ENCODE peak calls at places on chromosome X, in ten cellular contexts. One of them, this sample, is unnamed.
A peak's percentile ranks its signal among the peaks of the same experiment; 100 is the strongest.

GRCh38 chrX:103817502-103817901 is 14.6 kb downstream of the RAB9B start:
- DNase-seq in AG04450: no peak
- DNase-seq in OCI-LY7: peak; percentile 71
- DNase-seq in kidney epithelial cell: no peak
- DNase-seq in HFF-Myc: peak; percentile 25
- DNase-seq in A549: no peak
- DNase-seq in left ventricle myocardium inferior: no peak
- DNase-seq in right cardiac atrium: no peak
- DNase-seq in adipocyte: peak; percentile 79
- DNase-seq in CD8-positive, alpha-beta memory T cell: no peak
- DNase-seq in this sample: no peak

GRCh38 chrX:11209798-11210197 is 83.4 kb upstream of the AMELX start:
- DNase-seq in AG04450: no peak
- DNase-seq in OCI-LY7: no peak
- DNase-seq in kidney epithelial cell: no peak
- DNase-seq in HFF-Myc: no peak
- DNase-seq in A549: no peak
- DNase-seq in left ventricle myocardium inferior: no peak
- DNase-seq in right cardiac atrium: no peak
- DNase-seq in adipocyte: peak; percentile 22
- DNase-seq in CD8-positive, alpha-beta memory T cell: no peak
- DNase-seq in this sample: no peak

GRCh38 chrX:72317139-72317538 is 11.4 kb upstream of the CITED1 start:
- DNase-seq in AG04450: no peak
- DNase-seq in OCI-LY7: no peak
- DNase-seq in kidney epithelial cell: no peak
- DNase-seq in HFF-Myc: no peak
- DNase-seq in A549: no peak
- DNase-seq in left ventricle myocardium inferior: no peak
- DNase-seq in right cardiac atrium: no peak
- DNase-seq in adipocyte: no peak
- DNase-seq in CD8-positive, alpha-beta memory T cell: no peak
- DNase-seq in this sample: no peak

GRCh38 chrX:97238632-97239031 is 354.9 kb downstream of the RPA4 start:
- DNase-seq in AG04450: peak; percentile 2
- DNase-seq in OCI-LY7: no peak
- DNase-seq in kidney epithelial cell: peak; percentile 18
- DNase-seq in HFF-Myc: no peak
- DNase-seq in A549: peak; percentile 1
- DNase-seq in left ventricle myocardium inferior: no peak
- DNase-seq in right cardiac atrium: no peak
- DNase-seq in adipocyte: peak; percentile 14
- DNase-seq in CD8-positive, alpha-beta memory T cell: no peak
- DNase-seq in this sample: no peak

GRCh38 chrX:93673056-93673868 is at the start of gene NAP1L3:
- DNase-seq in AG04450: peak; percentile 1
- DNase-seq in OCI-LY7: no peak
- DNase-seq in kidney epithelial cell: peak; percentile 12
- DNase-seq in HFF-Myc: no peak
- DNase-seq in A549: peak; percentile 23
- DNase-seq in left ventricle myocardium inferior: peak; percentile 47
- DNase-seq in right cardiac atrium: peak; percentile 82
- DNase-seq in adipocyte: peak; percentile 85
- DNase-seq in CD8-positive, alpha-beta memory T cell: peak; percentile 66
- DNase-seq in this sample: no peak

GRCh38 chrX:11751261-11751660 is 6.8 kb upstream of the MSL3 start:
- DNase-seq in AG04450: no peak
- DNase-seq in OCI-LY7: no peak
- DNase-seq in kidney epithelial cell: no peak
- DNase-seq in HFF-Myc: no peak
- DNase-seq in A549: no peak
- DNase-seq in left ventricle myocardium inferior: no peak
- DNase-seq in right cardiac atrium: no peak
- DNase-seq in adipocyte: no peak
- DNase-seq in CD8-positive, alpha-beta memory T cell: no peak
- DNase-seq in this sample: no peak

GRCh38 chrX:33194876-33195433 is 16.4 kb downstream of the DMD start:
- DNase-seq in AG04450: no peak
- DNase-seq in OCI-LY7: no peak
- DNase-seq in kidney epithelial cell: no peak
- DNase-seq in HFF-Myc: no peak
- DNase-seq in A549: no peak
- DNase-seq in left ventricle myocardium inferior: no peak
- DNase-seq in right cardiac atrium: no peak
- DNase-seq in adipocyte: no peak
- DNase-seq in CD8-positive, alpha-beta memory T cell: no peak
- DNase-seq in this sample: no peak

GRCh38 chrX:134714633-134715110 is 56.4 kb upstream of the PLAC1 start:
- DNase-seq in AG04450: no peak
- DNase-seq in OCI-LY7: no peak
- DNase-seq in kidney epithelial cell: no peak
- DNase-seq in HFF-Myc: no peak
- DNase-seq in A549: no peak
- DNase-seq in left ventricle myocardium inferior: no peak
- DNase-seq in right cardiac atrium: no peak
- DNase-seq in adipocyte: no peak
- DNase-seq in CD8-positive, alpha-beta memory T cell: no peak
- DNase-seq in this sample: no peak

GRCh38 chrX:139832728-139833309 is 100.0 kb downstream of the ATP11C start:
- DNase-seq in AG04450: no peak
- DNase-seq in OCI-LY7: no peak
- DNase-seq in kidney epithelial cell: no peak
- DNase-seq in HFF-Myc: no peak
- DNase-seq in A549: no peak
- DNase-seq in left ventricle myocardium inferior: no peak
- DNase-seq in right cardiac atrium: no peak
- DNase-seq in adipocyte: no peak
- DNase-seq in CD8-positive, alpha-beta memory T cell: no peak
- DNase-seq in this sample: no peak

GRCh38 chrX:45596190-45596808 is 395.6 kb upstream of the DIPK2B start:
- DNase-seq in AG04450: no peak
- DNase-seq in OCI-LY7: no peak
- DNase-seq in kidney epithelial cell: no peak
- DNase-seq in HFF-Myc: no peak
- DNase-seq in A549: no peak
- DNase-seq in left ventricle myocardium inferior: no peak
- DNase-seq in right cardiac atrium: no peak
- DNase-seq in adipocyte: no peak
- DNase-seq in CD8-positive, alpha-beta memory T cell: no peak
- DNase-seq in this sample: no peak

GRCh38 chrX:12237131-12237530 is 98.9 kb downstream of the FRMPD4 start:
- DNase-seq in AG04450: no peak
- DNase-seq in OCI-LY7: no peak
- DNase-seq in kidney epithelial cell: no peak
- DNase-seq in HFF-Myc: no peak
- DNase-seq in A549: no peak
- DNase-seq in left ventricle myocardium inferior: no peak
- DNase-seq in right cardiac atrium: no peak
- DNase-seq in adipocyte: no peak
- DNase-seq in CD8-positive, alpha-beta memory T cell: no peak
- DNase-seq in this sample: no peak

DNA sequence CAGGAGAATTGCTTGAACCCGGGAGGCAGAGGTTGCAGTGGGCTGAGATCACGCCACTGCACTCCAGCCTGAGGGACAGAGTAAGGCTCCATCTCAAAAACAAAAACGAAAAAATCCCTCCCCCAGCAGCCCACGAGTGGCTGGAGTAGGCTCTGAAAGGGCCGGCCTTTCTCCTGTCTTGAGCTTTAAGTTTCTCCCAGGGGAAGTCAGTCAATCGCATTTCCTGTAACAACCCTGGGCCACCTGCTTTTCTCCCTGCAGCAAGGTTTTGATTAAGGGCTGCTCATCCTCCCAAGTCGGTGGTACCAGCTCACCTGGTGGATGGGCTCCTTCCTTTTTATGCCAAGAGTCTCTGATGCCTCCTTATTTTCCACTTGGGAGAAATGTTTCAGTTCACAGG is 2.0 kb upstream of the NYX start:
- DNase-seq in AG04450: no peak
- DNase-seq in OCI-LY7: peak; percentile 80
- DNase-seq in kidney epithelial cell: no peak
- DNase-seq in HFF-Myc: no peak
- DNase-seq in A549: no peak
- DNase-seq in left ventricle myocardium inferior: no peak
- DNase-seq in right cardiac atrium: no peak
- DNase-seq in adipocyte: no peak
- DNase-seq in CD8-positive, alpha-beta memory T cell: no peak
- DNase-seq in this sample: no peak
- H3K4me3 ChIP-seq in AG04450: no peak overlapping the region
- H3K4me3 ChIP-seq in OCI-LY7: peak overlapping the region; percentile 70
- H3K4me3 ChIP-seq in kidney epithelial cell: no peak overlapping the region
- H3K4me3 ChIP-seq in HFF-Myc: no peak overlapping the region
- H3K4me3 ChIP-seq in A549: no peak overlapping the region
- H3K4me3 ChIP-seq in left ventricle myocardium inferior: no peak overlapping the region
- H3K4me3 ChIP-seq in right cardiac atrium: no peak overlapping the region
- H3K4me3 ChIP-seq in adipocyte: no peak overlapping the region
- H3K4me3 ChIP-seq in CD8-positive, alpha-beta memory T cell: no peak overlapping the region
- H3K4me3 ChIP-seq in this sample: no peak overlapping the region

GRCh38 chrX:131066237-131066636 is 8.1 kb downstream of the ARHGAP36 start:
- DNase-seq in AG04450: no peak
- DNase-seq in OCI-LY7: no peak
- DNase-seq in kidney epithelial cell: no peak
- DNase-seq in HFF-Myc: no peak
- DNase-seq in A549: no peak
- DNase-seq in left ventricle myocardium inferior: no peak
- DNase-seq in right cardiac atrium: no peak
- DNase-seq in adipocyte: no peak
- DNase-seq in CD8-positive, alpha-beta memory T cell: no peak
- DNase-seq in this sample: no peak

GRCh38 chrX:131072871-131073571 is 14.9 kb downstream of the ARHGAP36 start:
- DNase-seq in AG04450: no peak
- DNase-seq in OCI-LY7: no peak
- DNase-seq in kidney epithelial cell: no peak
- DNase-seq in HFF-Myc: no peak
- DNase-seq in A549: no peak
- DNase-seq in left ventricle myocardium inferior: no peak
- DNase-seq in right cardiac atrium: no peak
- DNase-seq in adipocyte: no peak
- DNase-seq in CD8-positive, alpha-beta memory T cell: no peak
- DNase-seq in this sample: no peak

GRCh38 chrX:131067216-131067615 is 9.1 kb downstream of the ARHGAP36 start:
- DNase-seq in AG04450: no peak
- DNase-seq in OCI-LY7: no peak
- DNase-seq in kidney epithelial cell: no peak
- DNase-seq in HFF-Myc: no peak
- DNase-seq in A549: no peak
- DNase-seq in left ventricle myocardium inferior: no peak
- DNase-seq in right cardiac atrium: no peak
- DNase-seq in adipocyte: no peak
- DNase-seq in CD8-positive, alpha-beta memory T cell: no peak
- DNase-seq in this sample: no peak

GRCh38 chrX:131067846-131068745 is 9.9 kb downstream of the ARHGAP36 start:
- DNase-seq in AG04450: no peak
- DNase-seq in OCI-LY7: no peak
- DNase-seq in kidney epithelial cell: no peak
- DNase-seq in HFF-Myc: no peak
- DNase-seq in A549: no peak
- DNase-seq in left ventricle myocardium inferior: no peak
- DNase-seq in right cardiac atrium: no peak
- DNase-seq in adipocyte: no peak
- DNase-seq in CD8-positive, alpha-beta memory T cell: no peak
- DNase-seq in this sample: no peak

GRCh38 chrX:131068945-131069719 is 11.0 kb downstream of the ARHGAP36 start:
- DNase-seq in AG04450: no peak
- DNase-seq in OCI-LY7: no peak
- DNase-seq in kidney epithelial cell: no peak
- DNase-seq in HFF-Myc: no peak
- DNase-seq in A549: peak; percentile 72
- DNase-seq in left ventricle myocardium inferior: no peak
- DNase-seq in right cardiac atrium: peak; percentile 46
- DNase-seq in adipocyte: no peak
- DNase-seq in CD8-positive, alpha-beta memory T cell: no peak
- DNase-seq in this sample: no peak
- H3K4me3 ChIP-seq in AG04450: no peak overlapping the region
- H3K4me3 ChIP-seq in OCI-LY7: no peak overlapping the region
- H3K4me3 ChIP-seq in kidney epithelial cell: no peak overlapping the region
- H3K4me3 ChIP-seq in HFF-Myc: no peak overlapping the region
- H3K4me3 ChIP-seq in A549: peak overlapping the region; percentile 37
- H3K4me3 ChIP-seq in left ventricle myocardium inferior: no peak overlapping the region
- H3K4me3 ChIP-seq in right cardiac atrium: no peak overlapping the region
- H3K4me3 ChIP-seq in adipocyte: no peak overlapping the region
- H3K4me3 ChIP-seq in CD8-positive, alpha-beta memory T cell: no peak overlapping the region
- H3K4me3 ChIP-seq in this sample: no peak overlapping the region

GRCh38 chrX:152899874-152900719 is 2.2 kb downstream of the ZNF185 start:
- DNase-seq in AG04450: no peak
- DNase-seq in OCI-LY7: no peak
- DNase-seq in kidney epithelial cell: no peak
- DNase-seq in HFF-Myc: no peak
- DNase-seq in A549: no peak
- DNase-seq in left ventricle myocardium inferior: no peak
- DNase-seq in right cardiac atrium: no peak
- DNase-seq in adipocyte: no peak
- DNase-seq in CD8-positive, alpha-beta memory T cell: no peak
- DNase-seq in this sample: no peak
- H3K4me3 ChIP-seq in AG04450: no peak overlapping the region
- H3K4me3 ChIP-seq in OCI-LY7: no peak overlapping the region
- H3K4me3 ChIP-seq in kidney epithelial cell: no peak overlapping the region
- H3K4me3 ChIP-seq in HFF-Myc: no peak overlapping the region
- H3K4me3 ChIP-seq in A549: no peak overlapping the region
- H3K4me3 ChIP-seq in left ventricle myocardium inferior: no peak overlapping the region
- H3K4me3 ChIP-seq in right cardiac atrium: no peak overlapping the region
- H3K4me3 ChIP-seq in adipocyte: no peak overlapping the region
- H3K4me3 ChIP-seq in CD8-positive, alpha-beta memory T cell: no peak overlapping the region
- H3K4me3 ChIP-seq in this sample: no peak overlapping the region

GRCh38 chrX:48960291-48960690 is 2.9 kb upstream of the OTUD5 start:
- DNase-seq in AG04450: no peak
- DNase-seq in OCI-LY7: peak; percentile 66
- DNase-seq in kidney epithelial cell: no peak
- DNase-seq in HFF-Myc: no peak
- DNase-seq in A549: no peak
- DNase-seq in left ventricle myocardium inferior: no peak
- DNase-seq in right cardiac atrium: no peak
- DNase-seq in adipocyte: no peak
- DNase-seq in CD8-positive, alpha-beta memory T cell: no peak
- DNase-seq in this sample: no peak

GRCh38 chrX:48957477-48957826 is at the start of gene OTUD5:
- DNase-seq in AG04450: no peak
- DNase-seq in OCI-LY7: peak; percentile 79
- DNase-seq in kidney epithelial cell: no peak
- DNase-seq in HFF-Myc: no peak
- DNase-seq in A549: peak; percentile 64
- DNase-seq in left ventricle myocardium inferior: peak; percentile 51
- DNase-seq in right cardiac atrium: no peak
- DNase-seq in adipocyte: no peak
- DNase-seq in CD8-positive, alpha-beta memory T cell: peak; percentile 89
- DNase-seq in this sample: no peak

GRCh38 chrX:48956728-48957414 is 536 bp downstream of the OTUD5 start:
- DNase-seq in AG04450: no peak
- DNase-seq in OCI-LY7: no peak
- DNase-seq in kidney epithelial cell: no peak
- DNase-seq in HFF-Myc: no peak
- DNase-seq in A549: no peak
- DNase-seq in left ventricle myocardium inferior: no peak
- DNase-seq in right cardiac atrium: peak; percentile 57
- DNase-seq in adipocyte: peak; percentile 52
- DNase-seq in CD8-positive, alpha-beta memory T cell: peak; percentile 71
- DNase-seq in this sample: no peak

GRCh38 chrX:48957827-48958634 is 624 bp upstream of the OTUD5 start:
- DNase-seq in AG04450: peak; percentile 96
- DNase-seq in OCI-LY7: peak; percentile 96
- DNase-seq in kidney epithelial cell: peak; percentile 88
- DNase-seq in HFF-Myc: peak; percentile 87
- DNase-seq in A549: peak; percentile 96
- DNase-seq in left ventricle myocardium inferior: peak; percentile 94
- DNase-seq in right cardiac atrium: peak; percentile 98
- DNase-seq in adipocyte: peak; percentile 96
- DNase-seq in CD8-positive, alpha-beta memory T cell: peak; percentile 98
- DNase-seq in this sample: peak; percentile 70

GRCh38 chrX:48958635-48959094 is 1.3 kb upstream of the OTUD5 start:
- DNase-seq in AG04450: peak; percentile 21
- DNase-seq in OCI-LY7: no peak
- DNase-seq in kidney epithelial cell: no peak
- DNase-seq in HFF-Myc: no peak
- DNase-seq in A549: peak; percentile 41
- DNase-seq in left ventricle myocardium inferior: peak; percentile 24
- DNase-seq in right cardiac atrium: peak; percentile 78
- DNase-seq in adipocyte: peak; percentile 71
- DNase-seq in CD8-positive, alpha-beta memory T cell: peak; percentile 54
- DNase-seq in this sample: no peak
- H3K4me3 ChIP-seq in AG04450: peak overlapping the region; percentile 59
- H3K4me3 ChIP-seq in OCI-LY7: peak overlapping the region; percentile 91
- H3K4me3 ChIP-seq in kidney epithelial cell: peak overlapping the region; percentile 48
- H3K4me3 ChIP-seq in HFF-Myc: peak overlapping the region; percentile 62
- H3K4me3 ChIP-seq in A549: peak overlapping the region; percentile 98
- H3K4me3 ChIP-seq in left ventricle myocardium inferior: peak overlapping the region; percentile 76
- H3K4me3 ChIP-seq in right cardiac atrium: peak overlapping the region; percentile 55
- H3K4me3 ChIP-seq in adipocyte: peak overlapping the region; percentile 82
- H3K4me3 ChIP-seq in CD8-positive, alpha-beta memory T cell: peak overlapping the region; percentile 74
- H3K4me3 ChIP-seq in this sample: peak overlapping the region; percentile 55

This sample was measured in epithelial cell of proximal tubule.